ENCODE peak calls at places on chromosome 3, in nine cellular contexts. L, Y, M, S, I, D, P, J and V are unnamed samples.

GRCh38 chr3:24521306-24522154 is 26.9 kb upstream of the THRB start:
- DNase-seq in L (no peak), P (peak; percentile 55), I (no peak), J (peak; percentile 81), Y (no peak), D (peak; percentile 56), S (no peak), M (no peak), V (peak; percentile 24)

GRCh38 chr3:1118074-1118473 is 25.2 kb downstream of the CNTN6 start:
- DNase-seq in S (no peak), P (no peak), M (peak; percentile 74), I (peak; percentile 88), Y (no peak), L (no peak), J (no peak), D (no peak), V (no peak)

GRCh38 chr3:57068437-57069089 is 8.1 kb downstream of the SPATA12 start:
- DNase-seq in L (no peak), I (peak; percentile 77), D (no peak), J (peak; percentile 81), M (peak; percentile 94), S (peak; percentile 64), Y (peak; percentile 76), P (no peak), V (peak; percentile 93)

GRCh38 chr3:35067750-35068149 is 571.6 kb upstream of the ARPP21 start:
- DNase-seq in S (no peak), M (no peak), Y (no peak), J (no peak), I (no peak), L (no peak), D (no peak), P (no peak), V (peak; percentile 2)

GRCh38 chr3:55243686-55244085 is 243.4 kb downstream of the WNT5A start:
- DNase-seq in D (no peak), I (no peak), S (no peak), Y (no peak), P (peak; percentile 33), J (no peak), L (no peak), M (no peak), V (no peak)

GRCh38 chr3:29329986-29330514 is 49.2 kb downstream of the RBMS3 start:
- DNase-seq in L (no peak), J (no peak), Y (no peak), D (no peak), M (no peak), S (no peak), P (no peak), I (peak; percentile 32), V (no peak)

GRCh38 chr3:194270627-194271458 is 80.3 kb downstream of the CPN2 start:
- DNase-seq in D (no peak), P (peak; percentile 55), S (no peak), I (no peak), Y (no peak), J (peak; percentile 90), M (no peak), L (no peak), V (no peak)

GRCh38 chr3:112605285-112605684 is 35.7 kb downstream of the CCDC80 start:
- DNase-seq in S (peak; percentile 97), I (peak; percentile 99), D (peak; percentile 29), P (no peak), J (no peak), L (no peak), M (peak; percentile 54), Y (no peak), V (no peak)

GRCh38 chr3:64495413-64495812 is 192.4 kb downstream of the ADAMTS9 start:
- DNase-seq in M (no peak), J (no peak), Y (no peak), D (no peak), L (no peak), I (no peak), S (no peak), P (no peak), V (no peak)

GRCh38 chr3:194806991-194807685 is 121.5 kb downstream of the FAM43A start:
- DNase-seq in I (peak; percentile 34), P (no peak), M (no peak), L (no peak), Y (no peak), J (peak; percentile 62), D (no peak), S (peak; percentile 57), V (no peak)

GRCh38 chr3:113754486-113755159 is 7.8 kb downstream of the ATP6V1A start:
- DNase-seq in I (no peak), J (no peak), L (no peak), D (no peak), S (no peak), M (no peak), Y (no peak), P (no peak), V (peak; percentile 31)

GRCh38 chr3:171810278-171811058 is at the start of gene PLD1:
- DNase-seq in I (peak; percentile 71), D (peak; percentile 59), S (no peak), P (no peak), Y (no peak), J (peak; percentile 92), M (no peak), L (peak; percentile 10), V (peak; percentile 87)

GRCh38 chr3:69014022-69014580 is 617 bp upstream of the EOGT start:
- DNase-seq in P (no peak), D (no peak), Y (no peak), M (no peak), S (no peak), J (no peak), L (no peak), I (no peak), V (no peak)

GRCh38 chr3:170634663-170635096 is 48.8 kb upstream of the SLC7A14 start:
- DNase-seq in S (no peak), P (no peak), L (no peak), J (no peak), D (no peak), I (no peak), Y (peak; percentile 76), M (no peak), V (peak; percentile 95)

GRCh38 chr3:139518926-139519842 is 20.4 kb downstream of the RBP1 start:
- DNase-seq in D (no peak), I (no peak), J (peak; percentile 58), M (no peak), Y (no peak), S (no peak), P (no peak), L (no peak), V (no peak)

GRCh38 chr3:123880998-123881561 is 3.1 kb downstream of the MYLK start:
- DNase-seq in S (no peak), D (peak; percentile 31), I (peak; percentile 34), M (no peak), L (no peak), Y (no peak), P (peak; percentile 46), J (no peak), V (no peak)

GRCh38 chr3:13484861-13485590 is 4.9 kb downstream of the HDAC11 start:
- DNase-seq in M (peak; percentile 68), J (no peak), I (peak; percentile 9), Y (no peak), P (no peak), L (no peak), S (no peak), D (no peak), V (no peak)

GRCh38 chr3:123561188-123561587 is 23.7 kb downstream of the HACD2 start:
- DNase-seq in Y (no peak), M (no peak), L (no peak), I (no peak), D (no peak), S (no peak), P (no peak), J (no peak), V (no peak)

GRCh38 chr3:177306252-177306651 is 109.0 kb upstream of the TBL1XR1 start:
- DNase-seq in I (peak; percentile 29), M (no peak), Y (no peak), L (no peak), J (no peak), D (no peak), P (no peak), S (no peak), V (no peak)

GRCh38 chr3:108608750-108609149 is 19.2 kb downstream of the DZIP3 start:
- DNase-seq in Y (no peak), M (no peak), I (no peak), J (no peak), P (peak; percentile 67), L (no peak), D (no peak), S (no peak), V (no peak)

GRCh38 chr3:179653106-179653776 is 401 bp downstream of the USP13 start:
- DNase-seq in S (peak; percentile 52), D (peak; percentile 66), L (peak; percentile 58), Y (peak; percentile 84), P (peak; percentile 72), M (peak; percentile 38), I (peak; percentile 75), J (peak; percentile 88), V (peak; percentile 82)
- TF ChIP-seq CTCF in S (peak; percentile 1), D (no peak), L (no peak), Y (no peak), P (peak; percentile 15), M (no peak), I (no peak), J (no peak), V (no peak)

GRCh38 chr3:16178628-16178988 is 4.1 kb downstream of the GALNT15 start:
- DNase-seq in S (no peak), Y (no peak), M (no peak), J (no peak), L (no peak), D (no peak), P (no peak), I (no peak), V (no peak)
- TF ChIP-seq CTCF in S (no peak), Y (no peak), M (no peak), J (no peak), L (peak; percentile 27), D (no peak), P (peak; percentile 17), I (no peak), V (no peak)

DNA sequence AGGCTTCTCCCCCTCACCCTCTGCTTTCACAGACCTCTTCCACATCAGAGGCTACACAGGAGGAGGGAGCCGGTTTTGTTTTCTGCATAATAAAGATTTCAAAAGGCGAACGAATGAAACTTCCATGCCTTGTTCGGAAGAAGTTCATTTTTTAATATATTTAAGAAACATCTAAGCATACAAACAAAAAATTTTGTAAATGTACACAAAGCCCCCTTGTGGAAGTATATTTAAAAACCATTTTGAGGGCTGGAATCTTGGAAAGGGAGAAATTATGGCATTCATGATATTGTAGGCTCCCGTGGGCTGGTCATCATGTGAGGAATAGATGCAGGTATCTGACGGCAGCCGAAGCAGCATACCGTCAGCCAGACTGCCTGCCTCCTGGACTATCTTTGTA is 90.4 kb downstream of the MECOM start:
- DNase-seq in S (no peak), P (no peak), D (no peak), J (no peak), I (no peak), Y (no peak), L (no peak), M (no peak), V (no peak)
- TF ChIP-seq CTCF in S (no peak), P (no peak), D (peak; percentile 37), J (no peak), I (no peak), Y (no peak), L (no peak), M (peak; percentile 7), V (no peak)

DNA sequence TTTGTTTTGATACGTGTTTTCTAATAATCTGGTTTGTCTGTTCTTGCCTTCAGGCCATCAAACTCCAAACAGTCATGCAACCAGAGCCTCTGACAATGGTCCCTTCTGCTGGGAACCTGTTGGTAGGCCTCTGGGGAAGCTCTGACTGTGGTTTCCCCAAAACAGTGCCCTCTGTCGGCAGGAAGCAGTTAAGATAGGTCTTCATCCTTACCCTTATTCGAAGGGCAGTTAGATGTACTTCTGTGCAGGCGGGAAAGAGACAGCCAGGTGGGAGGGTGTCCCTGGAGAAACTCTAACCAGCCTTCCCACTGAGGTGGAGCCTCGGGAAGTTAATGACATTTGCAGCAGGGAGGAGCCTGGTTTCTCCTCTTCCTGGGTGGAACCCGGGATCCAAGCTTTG is 81.6 kb upstream of the CHMP2B start:
- DNase-seq in D (no peak), L (no peak), P (peak; percentile 85), J (no peak), M (no peak), I (no peak), S (no peak), Y (no peak), V (peak; percentile 44)
- TF ChIP-seq CTCF in D (no peak), L (no peak), P (peak; percentile 72), J (no peak), M (peak; percentile 30), I (peak; percentile 55), S (peak; percentile 33), Y (peak; percentile 41), V (peak; percentile 44)